ENCODE peak calls at places on chromosomes 13 and 19, in four cellular contexts. G is astrocyte, L is right lobe of liver, O is colonic mucosa. P is an unnamed sample. For H3K4me1, the result is how much of the 10 kb centered on the place peaks cover.

GRCh38 chr13:32941368-32941767 is 74.9 kb upstream of the KL start:
- DNase-seq in O (no peak), G (no peak), L (no peak), P (no peak)

GRCh38 chr19:5291588-5292193 is 48.9 kb downstream of the PTPRS start:
- DNase-seq in O (no peak), L (no peak), G (no peak), P (no peak)

GRCh38 chr19:17076539-17076919 is 952 bp downstream of the MYO9B start:
- DNase-seq in G (no peak), L (no peak), O (no peak), P (no peak)

GRCh38 chr19:44003461-44004134 is 841 bp downstream of the ZNF230 start:
- DNase-seq in L (no peak), G (no peak), O (peak), P (no peak)

GRCh38 chr13:85985791-85986190 is 186.6 kb upstream of the SLITRK6 start:
- DNase-seq in L (no peak), O (no peak), G (peak), P (no peak)

GRCh38 chr19:13063461-13064091 is 39.1 kb downstream of the LYL1 start:
- DNase-seq in L (no peak), O (no peak), G (no peak), P (no peak)

GRCh38 chr13:31200636-31200970 is 828 bp downstream of the B3GLCT start:
- DNase-seq in G (no peak), L (peak), O (peak), P (no peak)

GRCh38 chr13:41389580-41389979 is 67.8 kb upstream of the RGCC start:
- DNase-seq in O (no peak), G (no peak), L (no peak), P (no peak)

GRCh38 chr19:48698046-48698445 is 2.3 kb downstream of the FUT2 start:
- DNase-seq in O (peak), G (peak), L (no peak), P (peak)

GRCh38 chr13:45511310-45512147 is 46.8 kb downstream of the COG3 start:
- DNase-seq in O (peak), L (no peak), G (peak), P (peak)

GRCh38 chr19:28425431-28425931 is 787.5 kb downstream of the UQCRFS1 start:
- DNase-seq in L (no peak), O (no peak), G (peak), P (peak)

GRCh38 chr13:44045179-44045562 is 165.5 kb downstream of the LACC1 start:
- DNase-seq in G (no peak), L (no peak), O (no peak), P (no peak)

GRCh38 chr19:40583283-40583682 is 6.6 kb downstream of the SHKBP1 start:
- DNase-seq in O (no peak), G (no peak), L (no peak), P (no peak)

GRCh38 chr19:8352134-8352827 is 9.2 kb upstream of the KANK3 start:
- DNase-seq in L (no peak), O (no peak), G (no peak), P (no peak)

GRCh38 chr13:67156718-67157049 is 73.5 kb downstream of the PCDH9 start:
- DNase-seq in L (no peak), G (no peak), O (no peak), P (no peak)

GRCh38 chr13:33411312-33411711 is 125.8 kb upstream of the STARD13 start:
- DNase-seq in G (no peak), L (no peak), O (no peak), P (no peak)

GRCh38 chr19:35937345-35938281 is 1.4 kb downstream of the LRFN3 start:
- DNase-seq in G (no peak), O (no peak), L (no peak), P (no peak)

GRCh38 chr13:63408227-63409202 is 1992.9 kb upstream of the PCDH20 start:
- DNase-seq in O (no peak), G (peak), L (no peak), P (no peak)

GRCh38 chr19:36041831-36042230 is 9.2 kb upstream of the CLIP3 start:
- DNase-seq in L (no peak), O (no peak), G (peak), P (peak)

GRCh38 chr13:113918580-113918979 is 54.7 kb upstream of the GAS6 start:
- DNase-seq in O (no peak), L (no peak), G (no peak), P (no peak)

GRCh38 chr13:98495627-98496238 is 81.2 kb downstream of the STK24 start:
- DNase-seq in O (no peak), G (no peak), L (no peak), P (no peak)

GRCh38 chr19:6060600-6061391 is 49.5 kb downstream of the RFX2 start:
- DNase-seq in L (peak), G (peak), O (peak), P (peak)

GRCh38 chr13:64332048-64332447 is 2898.1 kb downstream of the PCDH9 start:
- DNase-seq in L (no peak), G (peak), O (no peak), P (no peak)

GRCh38 chr19:53982056-53982455 is 9.4 kb upstream of the CACNG6 start:
- DNase-seq in O (no peak), L (no peak), G (no peak), P (no peak)

GRCh38 chr19:51514866-51515481 is 13.4 kb upstream of the SIGLEC12 start:
- DNase-seq in L (no peak), G (peak), O (no peak), P (peak)

GRCh38 chr19:10228925-10229324 is 2.2 kb downstream of the S1PR2 start:
- DNase-seq in G (no peak), L (no peak), O (peak), P (no peak)

GRCh38 chr19:30207357-30207756 is 164.8 kb upstream of the ZNF536 start:
- DNase-seq in O (no peak), L (no peak), G (no peak), P (no peak)

GRCh38 chr19:42282810-42283247 is 13.8 kb downstream of the CIC start:
- DNase-seq in O (no peak), G (no peak), L (no peak), P (no peak)

GRCh38 chr19:58252102-58252685 is 23.5 kb downstream of the ZNF544 start:
- DNase-seq in O (no peak), G (no peak), L (no peak), P (no peak)

GRCh38 chr19:6235031-6235951 is 44.5 kb downstream of the MLLT1 start:
- DNase-seq in L (no peak), O (no peak), G (no peak), P (no peak)

GRCh38 chr13:50291611-50292010 is 276.4 kb downstream of the KCNRG start:
- DNase-seq in G (no peak), O (no peak), L (no peak), P (no peak)

GRCh38 chr13:33403807-33404362 is 118.3 kb upstream of the STARD13 start:
- DNase-seq in O (no peak), G (no peak), L (no peak), P (no peak)

DNA sequence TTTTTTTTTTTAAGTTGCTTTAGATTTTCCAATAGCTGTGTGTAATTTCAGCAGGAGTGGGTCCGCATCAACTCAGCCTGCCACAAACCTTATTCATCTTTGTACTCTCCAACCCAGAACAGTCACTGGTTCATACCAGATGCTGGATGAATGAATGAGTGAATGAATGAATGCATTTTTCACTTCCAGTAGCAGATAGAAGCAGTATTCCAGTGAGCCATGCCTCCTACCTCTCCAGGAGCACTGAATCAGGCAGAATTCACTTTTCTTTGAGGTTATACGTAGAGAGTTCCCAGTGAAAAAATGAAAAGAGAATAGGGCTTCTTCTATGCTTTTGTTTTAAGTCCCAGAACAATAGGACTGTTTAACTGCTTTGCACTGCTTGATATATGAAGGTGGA is 221.1 kb downstream of the TM9SF2 start:
- DNase-seq in G (no peak), L (no peak), O (no peak), P (no peak)
- H3K4me1 ChIP-seq in G (under half), L (under half), O (under half), P (under half)

GRCh38 chr19:3045885-3046603 is 16.3 kb downstream of the TLE5 start:
- DNase-seq in O (no peak), G (no peak), L (no peak), P (no peak)

GRCh38 chr19:3046621-3047306 is 15.5 kb downstream of the TLE5 start:
- DNase-seq in O (no peak), L (no peak), G (no peak), P (no peak)

GRCh38 chr19:3049089-3049488 is 13.2 kb downstream of the TLE5 start:
- DNase-seq in O (no peak), G (no peak), L (no peak), P (no peak)

GRCh38 chr19:3048190-3048533 is 14.1 kb downstream of the TLE5 start:
- DNase-seq in G (no peak), O (no peak), L (no peak), P (no peak)

GRCh38 chr19:3047307-3048189 is 14.7 kb downstream of the TLE5 start:
- DNase-seq in L (peak), G (peak), O (peak), P (no peak)
- H3K27ac ChIP-seq in L (no peak), G (no peak), O (peak), P (no peak)

GRCh38 chr19:4064073-4064550 is 2.6 kb downstream of the ZBTB7A start:
- DNase-seq in G (no peak), O (peak), L (no peak), P (no peak)

GRCh38 chr19:4061178-4061682 is 5.5 kb downstream of the ZBTB7A start:
- DNase-seq in G (no peak), O (peak), L (peak), P (peak)

GRCh38 chr19:4063369-4064072 is 3.2 kb downstream of the ZBTB7A start:
- DNase-seq in G (no peak), L (no peak), O (peak), P (no peak)

GRCh38 chr19:4061683-4062575 is 4.8 kb downstream of the ZBTB7A start:
- DNase-seq in G (no peak), L (peak), O (peak), P (peak)

DNA sequence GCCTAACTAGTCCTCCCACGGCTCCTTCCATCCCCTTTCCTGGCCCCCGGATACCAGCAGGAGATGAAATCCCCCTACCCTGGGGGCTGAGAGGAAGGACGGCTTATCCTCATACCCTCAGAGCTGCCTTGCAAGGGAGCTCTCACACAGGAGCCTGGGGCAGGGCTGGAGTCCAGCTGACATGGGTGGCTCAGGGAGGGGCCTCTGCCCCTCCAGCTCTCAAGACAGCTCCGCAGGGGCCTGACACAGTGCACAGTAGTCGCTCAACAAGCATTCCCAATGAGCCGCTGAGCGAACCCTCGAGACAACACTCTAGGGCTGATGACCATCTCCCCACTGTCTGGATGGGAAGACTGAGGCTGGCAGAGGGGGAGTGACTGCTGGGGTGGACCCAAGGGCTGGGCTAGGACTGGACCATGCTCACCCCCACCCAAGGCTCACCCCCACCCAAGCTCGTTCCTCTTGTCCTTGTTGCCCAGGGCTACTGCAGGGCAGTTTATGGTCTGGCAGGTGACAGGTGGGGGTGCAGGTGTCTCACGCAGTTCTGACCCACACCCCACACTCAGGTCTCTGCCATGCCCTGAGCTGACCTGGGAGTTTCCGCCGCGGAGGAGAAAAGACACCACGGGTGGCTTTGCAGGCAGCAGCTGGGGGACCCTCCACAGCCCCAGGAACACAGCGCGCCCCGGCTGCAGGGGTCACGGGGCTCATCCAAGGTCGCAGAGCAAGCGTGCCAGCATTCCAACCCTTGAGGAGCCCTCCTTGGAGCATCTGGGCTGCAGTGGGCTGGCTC is 3.9 kb downstream of the ZBTB7A start:
- DNase-seq in G (no peak), L (no peak), O (peak), P (no peak)
- H3K4me1 ChIP-seq in G (under half), L (under half), O (half or more), P (under half)

GRCh38 chr13:109813663-109814062 is 27.3 kb upstream of the IRS2 start:
- DNase-seq in G (no peak), L (no peak), O (no peak), P (no peak)

GRCh38 chr13:109818136-109818535 is 31.8 kb upstream of the IRS2 start:
- DNase-seq in O (no peak), L (no peak), G (no peak), P (peak)

GRCh38 chr13:109816979-109817275 is 30.5 kb upstream of the IRS2 start:
- DNase-seq in O (no peak), G (peak), L (no peak), P (no peak)

GRCh38 chr13:109816112-109816978 is 30.0 kb upstream of the IRS2 start:
- DNase-seq in O (no peak), L (peak), G (peak), P (no peak)

DNA sequence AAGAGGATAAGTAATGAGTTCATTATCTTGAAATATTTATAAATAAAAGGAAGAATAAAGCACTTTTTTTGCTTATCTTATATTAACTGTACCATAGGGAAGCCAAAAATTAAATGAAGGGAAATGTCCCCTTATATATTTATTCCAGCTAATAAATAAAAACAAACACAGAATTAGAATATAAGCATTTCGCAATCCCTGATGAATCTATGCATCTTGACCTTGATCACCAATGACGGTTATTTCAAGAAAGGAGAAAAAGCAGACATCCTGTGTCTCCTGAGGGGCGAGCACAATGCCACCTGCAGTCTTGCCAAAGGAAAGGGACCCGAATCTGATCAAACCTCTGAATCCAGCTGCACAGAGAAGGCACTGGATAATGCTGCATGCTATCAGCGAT is 29.3 kb upstream of the IRS2 start:
- DNase-seq in O (no peak), G (no peak), L (no peak), P (no peak)
- H3K27ac ChIP-seq in O (no peak), G (no peak), L (peak), P (no peak)

GRCh38 chr13:48189122-48189521 is 43.9 kb upstream of the ITM2B start:
- DNase-seq in G (no peak), O (no peak), L (no peak), P (no peak)
- H3K4me1 ChIP-seq in G (under half), O (under half), L (under half), P (under half)

DNA sequence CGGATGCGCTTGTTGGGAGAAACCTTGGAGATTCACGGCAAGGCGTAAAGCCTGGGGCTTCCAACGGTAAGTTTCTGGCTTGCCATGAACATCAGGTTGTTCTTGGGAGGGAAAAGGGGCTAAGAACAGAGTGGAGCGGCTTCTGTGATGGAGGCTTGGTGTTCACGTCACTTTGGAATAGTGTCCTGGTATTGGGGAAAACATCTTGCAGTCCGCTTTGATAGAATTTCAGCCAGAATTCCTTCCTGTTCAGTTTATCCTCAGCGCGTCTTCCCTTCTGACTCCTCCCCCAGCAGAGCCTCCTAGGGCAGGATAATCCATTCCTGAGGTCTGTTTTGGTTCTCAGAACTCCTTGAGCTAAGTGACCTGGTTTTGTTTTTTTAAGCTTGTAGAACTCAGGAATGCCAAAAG is 2.0 kb downstream of the KCTD15 start:
- DNase-seq in L (no peak), O (no peak), G (peak), P (peak)
- H3K27ac ChIP-seq in L (no peak), O (peak), G (no peak), P (no peak)